ENCODE peak calls at places on chromosomes 13 and 19, in eight cellular contexts. One of them, this sample, is unnamed.

GRCh38 chr19:43651758-43652545 is 12.3 kb upstream of the CADM4 start:
- DNase-seq in anterior cingulate cortex: peak
- DNase-seq in left cardiac atrium: no peak
- DNase-seq in HEK293T: peak
- DNase-seq in left lung: peak
- DNase-seq in coronary artery: no peak
- DNase-seq in uterus: peak
- DNase-seq in WTC11: peak
- DNase-seq in this sample: peak

GRCh38 chr19:1634242-1634937 is 18.0 kb downstream of the TCF3 start:
- DNase-seq in anterior cingulate cortex: no peak
- DNase-seq in WTC11: no peak
- DNase-seq in left cardiac atrium: no peak
- DNase-seq in HEK293T: no peak
- DNase-seq in uterus: no peak
- DNase-seq in coronary artery: no peak
- DNase-seq in left lung: no peak
- DNase-seq in this sample: no peak

GRCh38 chr19:34165295-34165738 is 7.0 kb upstream of the LSM14A start:
- DNase-seq in anterior cingulate cortex: no peak
- DNase-seq in coronary artery: no peak
- DNase-seq in HEK293T: no peak
- DNase-seq in left lung: no peak
- DNase-seq in uterus: no peak
- DNase-seq in WTC11: no peak
- DNase-seq in left cardiac atrium: no peak
- DNase-seq in this sample: no peak

GRCh38 chr13:72180253-72180952 is 313.4 kb upstream of the DACH1 start:
- DNase-seq in WTC11: no peak
- DNase-seq in anterior cingulate cortex: no peak
- DNase-seq in HEK293T: no peak
- DNase-seq in uterus: no peak
- DNase-seq in left cardiac atrium: no peak
- DNase-seq in coronary artery: no peak
- DNase-seq in left lung: no peak
- DNase-seq in this sample: no peak

GRCh38 chr19:49861127-49861526 is 6.2 kb downstream of the PNKP start:
- DNase-seq in HEK293T: peak
- DNase-seq in left lung: peak
- DNase-seq in coronary artery: no peak
- DNase-seq in left cardiac atrium: peak
- DNase-seq in uterus: peak
- DNase-seq in anterior cingulate cortex: no peak
- DNase-seq in WTC11: peak
- DNase-seq in this sample: peak

GRCh38 chr19:33349319-33350289 is 23.9 kb upstream of the CEBPG start:
- DNase-seq in anterior cingulate cortex: no peak
- DNase-seq in coronary artery: no peak
- DNase-seq in uterus: no peak
- DNase-seq in HEK293T: no peak
- DNase-seq in WTC11: no peak
- DNase-seq in left cardiac atrium: no peak
- DNase-seq in left lung: no peak
- DNase-seq in this sample: no peak

GRCh38 chr13:110018009-110018408 is 231.6 kb upstream of the IRS2 start:
- DNase-seq in left lung: no peak
- DNase-seq in left cardiac atrium: no peak
- DNase-seq in uterus: no peak
- DNase-seq in WTC11: no peak
- DNase-seq in HEK293T: no peak
- DNase-seq in coronary artery: no peak
- DNase-seq in anterior cingulate cortex: no peak
- DNase-seq in this sample: no peak

GRCh38 chr13:114099918-114100445 is 32.4 kb downstream of the RASA3 start:
- DNase-seq in anterior cingulate cortex: no peak
- DNase-seq in WTC11: peak
- DNase-seq in coronary artery: no peak
- DNase-seq in HEK293T: no peak
- DNase-seq in left lung: peak
- DNase-seq in uterus: peak
- DNase-seq in left cardiac atrium: peak
- DNase-seq in this sample: peak

GRCh38 chr13:25067054-25067453 is 28.9 kb upstream of the PABPC3 start:
- DNase-seq in HEK293T: no peak
- DNase-seq in coronary artery: no peak
- DNase-seq in WTC11: peak
- DNase-seq in left cardiac atrium: no peak
- DNase-seq in uterus: no peak
- DNase-seq in anterior cingulate cortex: no peak
- DNase-seq in left lung: no peak
- DNase-seq in this sample: peak

GRCh38 chr13:30829145-30829544 is 76.9 kb upstream of the MEDAG start:
- DNase-seq in uterus: no peak
- DNase-seq in left lung: no peak
- DNase-seq in WTC11: no peak
- DNase-seq in HEK293T: no peak
- DNase-seq in left cardiac atrium: no peak
- DNase-seq in anterior cingulate cortex: no peak
- DNase-seq in coronary artery: no peak
- DNase-seq in this sample: no peak

GRCh38 chr13:77323858-77324257 is 3.0 kb downstream of the MYCBP2 start:
- DNase-seq in coronary artery: no peak
- DNase-seq in anterior cingulate cortex: no peak
- DNase-seq in left cardiac atrium: no peak
- DNase-seq in HEK293T: no peak
- DNase-seq in left lung: no peak
- DNase-seq in uterus: no peak
- DNase-seq in WTC11: no peak
- DNase-seq in this sample: no peak

GRCh38 chr13:24931450-24932217 is 164.3 kb upstream of the PABPC3 start:
- DNase-seq in coronary artery: no peak
- DNase-seq in anterior cingulate cortex: no peak
- DNase-seq in HEK293T: no peak
- DNase-seq in left cardiac atrium: no peak
- DNase-seq in WTC11: peak
- DNase-seq in left lung: no peak
- DNase-seq in uterus: no peak
- DNase-seq in this sample: peak

GRCh38 chr13:50386527-50387123 is 371.4 kb downstream of the KCNRG start:
- DNase-seq in left cardiac atrium: peak
- DNase-seq in uterus: peak
- DNase-seq in HEK293T: peak
- DNase-seq in left lung: no peak
- DNase-seq in coronary artery: no peak
- DNase-seq in WTC11: peak
- DNase-seq in anterior cingulate cortex: no peak
- DNase-seq in this sample: no peak

GRCh38 chr19:40519352-40520322 is 52.8 kb downstream of the SPTBN4 start:
- DNase-seq in left cardiac atrium: no peak
- DNase-seq in anterior cingulate cortex: no peak
- DNase-seq in uterus: no peak
- DNase-seq in coronary artery: no peak
- DNase-seq in WTC11: peak
- DNase-seq in HEK293T: peak
- DNase-seq in left lung: peak
- DNase-seq in this sample: peak

GRCh38 chr13:102914629-102914935 is 68.8 kb downstream of the ERCC5 start:
- DNase-seq in anterior cingulate cortex: no peak
- DNase-seq in left cardiac atrium: no peak
- DNase-seq in WTC11: no peak
- DNase-seq in HEK293T: no peak
- DNase-seq in coronary artery: no peak
- DNase-seq in uterus: no peak
- DNase-seq in left lung: no peak
- DNase-seq in this sample: no peak

GRCh38 chr19:18218600-18218999 is 7.6 kb downstream of the PDE4C start:
- DNase-seq in WTC11: no peak
- DNase-seq in HEK293T: no peak
- DNase-seq in left cardiac atrium: no peak
- DNase-seq in uterus: no peak
- DNase-seq in coronary artery: no peak
- DNase-seq in left lung: no peak
- DNase-seq in anterior cingulate cortex: no peak
- DNase-seq in this sample: no peak

GRCh38 chr13:70310720-70311119 is 202.5 kb upstream of the KLHL1 start:
- DNase-seq in anterior cingulate cortex: no peak
- DNase-seq in WTC11: peak
- DNase-seq in coronary artery: no peak
- DNase-seq in left cardiac atrium: no peak
- DNase-seq in HEK293T: peak
- DNase-seq in uterus: no peak
- DNase-seq in left lung: no peak
- DNase-seq in this sample: peak

GRCh38 chr13:45989607-45990006 is 62.9 kb downstream of the ZC3H13 start:
- DNase-seq in WTC11: no peak
- DNase-seq in left cardiac atrium: no peak
- DNase-seq in anterior cingulate cortex: no peak
- DNase-seq in HEK293T: no peak
- DNase-seq in uterus: no peak
- DNase-seq in left lung: no peak
- DNase-seq in coronary artery: no peak
- DNase-seq in this sample: no peak

GRCh38 chr13:105442941-105443340 is 1092.5 kb downstream of the EFNB2 start:
- DNase-seq in anterior cingulate cortex: no peak
- DNase-seq in WTC11: no peak
- DNase-seq in HEK293T: no peak
- DNase-seq in uterus: no peak
- DNase-seq in left cardiac atrium: no peak
- DNase-seq in left lung: no peak
- DNase-seq in coronary artery: no peak
- DNase-seq in this sample: no peak